ENCODE peak calls at places on chromosomes 2 and 18, in six cellular contexts. Y is A549, L is H54, M is ovary, F is heart left ventricle, Z is esophagus squamous epithelium. O is an unnamed sample.

GRCh38 chr2:177799531-177799930 is 273.0 kb downstream of the PDE11A start:
- DNase-seq in F (no peak), L (no peak), Y (no peak), M (no peak), Z (no peak), O (peak)

GRCh38 chr2:173286153-173286809 is 68.4 kb upstream of the CDCA7 start:
- DNase-seq in F (no peak), Y (peak), L (no peak), M (no peak), Z (no peak), O (no peak)

GRCh38 chr2:77862120-77862519 is 339.9 kb upstream of the LRRTM4 start:
- DNase-seq in Y (no peak), M (no peak), Z (no peak), L (no peak), F (no peak), O (no peak)

GRCh38 chr2:17879913-17880274 is 1.4 kb downstream of the KCNS3 start:
- DNase-seq in M (no peak), L (no peak), Z (no peak), F (no peak), Y (no peak), O (no peak)

GRCh38 chr2:84946204-84947009 is 24.6 kb upstream of the KCMF1 start:
- DNase-seq in Z (no peak), F (no peak), L (peak), Y (peak), M (no peak), O (no peak)

GRCh38 chr2:105934467-105934866 is 189.8 kb downstream of the NCK2 start:
- DNase-seq in M (peak), L (no peak), Y (no peak), Z (no peak), F (no peak), O (no peak)

GRCh38 chr2:62570861-62571698 is 65.1 kb upstream of the TMEM17 start:
- DNase-seq in Z (no peak), F (no peak), Y (peak), L (no peak), M (no peak), O (no peak)

GRCh38 chr2:240723851-240724250 is 32.2 kb downstream of the AQP12A start:
- DNase-seq in L (no peak), Z (no peak), Y (no peak), F (no peak), M (no peak), O (no peak)

GRCh38 chr18:21167641-21168372 is 56.2 kb upstream of the ROCK1 start:
- DNase-seq in F (no peak), M (no peak), Z (no peak), Y (no peak), L (no peak), O (no peak)

GRCh38 chr2:241859436-241860183 is 916 bp upstream of the PDCD1 start:
- DNase-seq in Z (no peak), L (no peak), M (peak), Y (no peak), F (peak), O (no peak)

GRCh38 chr2:172000696-172001361 is 1.1 kb downstream of the METAP1D start:
- DNase-seq in L (no peak), Y (no peak), Z (no peak), F (no peak), M (no peak), O (peak)

GRCh38 chr2:10223932-10224720 is 78.6 kb upstream of the HPCAL1 start:
- DNase-seq in Y (no peak), L (no peak), Z (no peak), M (no peak), F (no peak), O (no peak)

GRCh38 chr2:45812039-45812500 is 160.6 kb downstream of the PRKCE start:
- DNase-seq in Y (no peak), F (no peak), M (no peak), Z (no peak), L (peak), O (no peak)

GRCh38 chr18:67726882-67727281 is 210.4 kb upstream of the DSEL start:
- DNase-seq in L (no peak), Y (no peak), M (no peak), F (no peak), Z (no peak), O (no peak)

GRCh38 chr2:188495990-188496431 is 204.3 kb downstream of the GULP1 start:
- DNase-seq in Y (no peak), L (no peak), F (no peak), Z (no peak), M (no peak), O (no peak)

GRCh38 chr2:27705851-27706622 is 42.3 kb downstream of the SLC4A1AP start:
- DNase-seq in Y (peak), L (peak), Z (no peak), F (peak), M (peak), O (no peak)
- TF ChIP-seq POLR2A in Y (no peak), L (no peak), Z (no peak), F (no peak), M (no peak), O (no peak)

DNA sequence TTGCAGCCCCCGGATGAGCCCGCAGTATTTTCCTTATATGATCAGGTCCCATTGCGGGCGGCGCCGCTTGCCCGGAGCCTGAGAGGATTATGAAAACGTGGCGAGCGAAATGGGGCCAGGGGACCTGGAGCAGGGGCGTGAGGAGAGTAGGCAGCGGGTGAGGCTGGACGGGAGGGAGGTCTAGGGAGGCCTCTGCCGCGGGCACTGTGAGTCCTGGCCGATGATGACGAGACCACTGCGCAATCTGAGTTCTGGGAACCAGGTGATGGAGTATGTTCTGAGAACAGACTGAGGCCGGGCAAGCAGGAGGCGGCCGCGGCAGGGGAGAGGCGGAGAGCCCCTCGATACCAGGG is 790 bp upstream of the ACAA2 start:
- DNase-seq in F (peak), Z (no peak), Y (peak), M (peak), L (peak), O (peak)
- TF ChIP-seq POLR2A in F (no peak), Z (no peak), Y (no peak), M (no peak), L (no peak), O (peak)

GRCh38 chr2:8544786-8545631 is 136.8 kb upstream of the ID2 start:
- DNase-seq in M (peak), Z (peak), Y (peak), L (peak), F (peak), O (peak)
- TF ChIP-seq POLR2A in M (no peak), Z (no peak), Y (no peak), L (no peak), F (no peak), O (peak)

GRCh38 chr2:43407826-43408783 is 181.7 kb upstream of the ZFP36L2 start:
- DNase-seq in F (no peak), L (no peak), Z (no peak), M (no peak), Y (no peak), O (no peak)
- TF ChIP-seq POLR2A in F (no peak), L (no peak), Z (no peak), M (no peak), Y (no peak), O (no peak)

GRCh38 chr18:35716169-35716831 is 134.8 kb downstream of the GALNT1 start:
- DNase-seq in Y (no peak), F (no peak), M (no peak), L (no peak), Z (no peak), O (no peak)

GRCh38 chr18:35713545-35713944 is 132.0 kb downstream of the GALNT1 start:
- DNase-seq in Z (no peak), L (no peak), M (no peak), F (no peak), Y (no peak), O (no peak)

GRCh38 chr18:35717182-35717581 is 135.6 kb downstream of the GALNT1 start:
- DNase-seq in Z (no peak), Y (no peak), M (no peak), F (no peak), L (no peak), O (no peak)

GRCh38 chr18:35714539-35714938 is 133.0 kb downstream of the GALNT1 start:
- DNase-seq in Y (no peak), M (no peak), L (no peak), F (no peak), Z (no peak), O (no peak)

DNA sequence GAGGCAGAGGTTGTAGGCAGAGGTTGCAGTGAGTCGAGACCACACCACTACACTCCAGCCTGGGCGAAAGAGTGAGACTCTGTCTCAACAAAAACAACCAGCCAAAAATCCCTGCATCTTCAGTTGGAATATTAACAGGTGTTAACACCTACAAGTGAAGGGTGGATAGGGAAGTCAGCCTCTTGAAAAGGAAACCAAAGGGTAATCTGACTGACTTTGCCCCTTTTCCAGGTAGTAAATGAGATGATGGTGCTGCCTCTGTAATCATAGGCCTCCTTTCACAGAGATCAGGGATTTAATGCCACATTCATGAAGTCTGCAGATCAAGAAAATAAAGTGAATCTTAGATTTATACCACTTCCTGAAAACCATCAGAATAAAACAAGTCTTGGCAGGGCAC is 133.6 kb downstream of the GALNT1 start:
- DNase-seq in L (no peak), M (no peak), Y (no peak), F (no peak), Z (no peak), O (no peak)
- TF ChIP-seq POLR2A in L (no peak), M (no peak), Y (no peak), F (no peak), Z (no peak), O (no peak)